ENCODE peak calls at places on chromosomes 5 and 9, in six cellular contexts. B, J, Z, K, W and M are unnamed samples.

GRCh38 chr9:90099262-90099982 is 494.6 kb downstream of the GADD45G start:
- DNase-seq in B (no peak), J (no peak), Z (no peak), K (no peak), W (peak; percentile 31), M (no peak)

GRCh38 chr9:87711857-87712800 is 13.8 kb upstream of the CTSL start:
- DNase-seq in B (no peak), J (no peak), Z (peak; percentile 98), K (no peak), W (peak; percentile 29), M (no peak)

GRCh38 chr5:124301850-124302249 is 444.6 kb downstream of the ZNF608 start:
- DNase-seq in B (no peak), J (no peak), Z (peak; percentile 69), K (no peak), W (peak; percentile 45), M (no peak)

GRCh38 chr5:81212211-81212687 is 20.9 kb upstream of the CKMT2 start:
- DNase-seq in B (no peak), J (no peak), Z (no peak), K (no peak), W (no peak), M (no peak)

GRCh38 chr5:14714706-14715105 is 50.2 kb downstream of the OTULIN start:
- DNase-seq in B (no peak), J (no peak), Z (peak; percentile 29), K (no peak), W (no peak), M (no peak)

GRCh38 chr5:2898661-2899060 is 147.2 kb upstream of the IRX2 start:
- DNase-seq in B (no peak), J (no peak), Z (no peak), K (peak; percentile 30), W (no peak), M (no peak)

GRCh38 chr5:31664566-31664965 is 25.6 kb downstream of the PDZD2 start:
- DNase-seq in B (peak; percentile 35), J (peak; percentile 53), Z (peak; percentile 6), K (no peak), W (peak; percentile 64), M (no peak)

GRCh38 chr5:73935719-73936118 is 309.7 kb downstream of the ARHGEF28 start:
- DNase-seq in B (no peak), J (no peak), Z (no peak), K (no peak), W (no peak), M (no peak)

GRCh38 chr9:98228392-98229089 is 26.9 kb downstream of the TBC1D2 start:
- DNase-seq in B (no peak), J (no peak), Z (peak; percentile 21), K (no peak), W (no peak), M (no peak)

GRCh38 chr5:86917117-86917579 is 299.4 kb downstream of the COX7C start:
- DNase-seq in B (no peak), J (no peak), Z (peak; percentile 46), K (peak; percentile 38), W (peak; percentile 52), M (no peak)

GRCh38 chr5:15933481-15934207 is 245.9 kb downstream of the MARCHF11 start:
- DNase-seq in B (no peak), J (no peak), Z (no peak), K (no peak), W (peak; percentile 28), M (no peak)

GRCh38 chr5:164475339-164475977 is 970.0 kb downstream of the MAT2B start:
- DNase-seq in B (peak; percentile 3), J (peak; percentile 3), Z (peak; percentile 10), K (no peak), W (peak; percentile 27), M (no peak)

GRCh38 chr5:61329729-61330128 is 2.3 kb upstream of the ZSWIM6 start:
- DNase-seq in B (peak; percentile 39), J (peak; percentile 26), Z (peak; percentile 55), K (no peak), W (no peak), M (no peak)

GRCh38 chr5:100157066-100157465 is 378.1 kb upstream of the FAM174A start:
- DNase-seq in B (no peak), J (no peak), Z (no peak), K (no peak), W (no peak), M (no peak)

GRCh38 chr5:36150676-36151433 is 832 bp downstream of the LMBRD2 start:
- DNase-seq in B (peak; percentile 54), J (peak; percentile 62), Z (peak; percentile 74), K (no peak), W (peak; percentile 42), M (no peak)

GRCh38 chr5:147403659-147404640 is 105.9 kb downstream of the DPYSL3 start:
- DNase-seq in B (peak; percentile 69), J (peak; percentile 51), Z (peak; percentile 97), K (no peak), W (peak; percentile 99), M (no peak)

GRCh38 chr9:98818764-98819163 is 11.3 kb downstream of the GALNT12 start:
- DNase-seq in B (no peak), J (no peak), Z (no peak), K (no peak), W (no peak), M (no peak)

GRCh38 chr9:121640076-121640475 is 11.4 kb upstream of the DAB2IP start:
- DNase-seq in B (peak; percentile 57), J (peak; percentile 61), Z (peak; percentile 61), K (peak; percentile 78), W (no peak), M (peak; percentile 66)

GRCh38 chr5:31731016-31731415 is 92.1 kb downstream of the PDZD2 start:
- DNase-seq in B (no peak), J (no peak), Z (no peak), K (no peak), W (no peak), M (no peak)

GRCh38 chr9:129875181-129875611 is 39.9 kb downstream of the USP20 start:
- DNase-seq in B (no peak), J (no peak), Z (no peak), K (no peak), W (no peak), M (no peak)

GRCh38 chr5:66553368-66553912 is 42.8 kb upstream of the MAST4 start:
- DNase-seq in B (no peak), J (no peak), Z (no peak), K (no peak), W (no peak), M (no peak)

GRCh38 chr5:40318378-40318777 is 361.3 kb upstream of the PTGER4 start:
- DNase-seq in B (no peak), J (no peak), Z (peak; percentile 3), K (no peak), W (no peak), M (no peak)

GRCh38 chr9:15304620-15305019 is 2.4 kb downstream of the TTC39B start:
- DNase-seq in B (no peak), J (no peak), Z (no peak), K (no peak), W (no peak), M (no peak)

GRCh38 chr9:98361645-98362044 is 106.2 kb upstream of the TBC1D2 start:
- DNase-seq in B (no peak), J (no peak), Z (no peak), K (no peak), W (no peak), M (no peak)

GRCh38 chr9:17757816-17758215 is 178.9 kb downstream of the SH3GL2 start:
- DNase-seq in B (no peak), J (no peak), Z (no peak), K (no peak), W (peak; percentile 3), M (no peak)

GRCh38 chr5:133246053-133246370 is 194.2 kb downstream of the HSPA4 start:
- DNase-seq in B (no peak), J (no peak), Z (no peak), K (no peak), W (no peak), M (no peak)
- TF ChIP-seq CTCF in B (no peak), J (no peak), Z (no peak), K (no peak), W (no peak), M (no peak)

GRCh38 chr5:75152861-75153260 is 83.8 kb downstream of the ANKRD31 start:
- DNase-seq in B (no peak), J (no peak), Z (no peak), K (no peak), W (no peak), M (no peak)

DNA sequence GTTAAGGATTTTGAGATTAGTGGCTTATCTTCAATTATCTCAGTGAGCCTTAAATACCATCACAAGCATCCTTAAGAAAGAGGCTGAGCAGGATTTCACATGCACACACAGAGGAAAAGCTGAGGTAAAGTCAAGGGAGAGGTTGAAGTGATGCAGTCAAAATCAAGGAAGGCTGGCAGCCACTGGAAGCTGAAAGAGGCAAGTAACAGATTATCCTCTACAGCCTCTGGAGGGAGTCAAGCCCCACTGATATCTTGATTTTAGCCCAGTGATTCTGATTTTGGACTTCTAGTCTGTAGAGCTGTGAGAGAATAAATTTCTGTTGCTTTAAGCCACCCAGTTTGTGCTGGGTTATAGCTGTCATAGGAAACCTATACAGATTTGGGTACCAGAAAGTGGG is 80.1 kb downstream of the ANKRD31 start:
- DNase-seq in B (no peak), J (no peak), Z (peak; percentile 5), K (no peak), W (no peak), M (no peak)
- TF ChIP-seq CTCF in B (no peak), J (no peak), Z (no peak), K (no peak), W (no peak), M (no peak)

GRCh38 chr5:114358329-114358728 is 3.5 kb upstream of the KCNN2 start:
- DNase-seq in B (no peak), J (no peak), Z (peak; percentile 18), K (no peak), W (no peak), M (no peak)
- TF ChIP-seq CTCF in B (no peak), J (no peak), Z (no peak), K (peak; percentile 18), W (no peak), M (peak; percentile 37)

GRCh38 chr9:84701801-84702200 is 32.3 kb downstream of the NTRK2 start:
- DNase-seq in B (peak; percentile 44), J (peak; percentile 46), Z (no peak), K (no peak), W (no peak), M (no peak)

GRCh38 chr9:84697042-84697441 is 27.5 kb downstream of the NTRK2 start:
- DNase-seq in B (no peak), J (no peak), Z (no peak), K (no peak), W (no peak), M (no peak)

GRCh38 chr9:84694248-84694647 is 24.7 kb downstream of the NTRK2 start:
- DNase-seq in B (peak; percentile 54), J (peak; percentile 62), Z (no peak), K (no peak), W (no peak), M (no peak)

GRCh38 chr9:84699897-84700395 is 30.4 kb downstream of the NTRK2 start:
- DNase-seq in B (no peak), J (no peak), Z (no peak), K (no peak), W (no peak), M (no peak)

DNA sequence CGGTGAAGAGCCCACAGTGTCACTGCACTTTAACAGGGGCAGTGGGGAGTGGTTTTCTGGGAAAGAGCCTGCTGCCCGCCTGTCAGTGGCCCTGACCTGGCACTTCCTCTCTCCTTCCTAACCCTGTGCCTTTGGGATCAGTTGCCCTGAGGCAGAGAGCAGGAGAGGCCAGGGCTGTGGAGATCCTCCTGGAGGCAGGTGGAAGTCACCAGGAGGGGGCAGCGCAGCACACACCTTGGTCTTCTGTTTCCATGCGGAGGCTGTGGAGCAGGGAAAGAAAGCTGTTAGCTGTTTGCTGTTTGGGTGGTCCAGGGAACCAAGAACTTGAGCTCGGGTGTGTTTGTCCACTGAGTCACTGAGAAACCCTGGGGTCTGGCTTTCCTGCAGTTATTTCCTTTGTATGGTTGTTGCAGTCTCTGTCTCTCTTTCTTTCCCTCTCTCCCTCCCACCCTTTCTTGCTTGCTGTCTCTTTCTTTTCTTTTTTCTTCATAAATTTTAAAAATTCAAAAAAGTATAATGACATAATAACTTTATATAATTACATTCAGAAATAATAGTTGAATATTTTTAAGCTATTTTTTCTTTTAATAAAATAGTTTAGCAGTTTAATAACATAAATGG is 28.1 kb downstream of the NTRK2 start:
- DNase-seq in B (peak; percentile 55), J (peak; percentile 63), Z (peak; percentile 52), K (peak; percentile 76), W (peak; percentile 72), M (peak; percentile 59)
- TF ChIP-seq CTCF in B (peak; percentile 93), J (peak; percentile 94), Z (peak; percentile 84), K (peak; percentile 44), W (peak; percentile 84), M (peak; percentile 76)